ENCODE peak calls at places on chromosomes 5 and 9, in eight cellular contexts. One of them, this sample, is unnamed. For H3K4me1, the result is how much of the 10 kb centered on the place peaks cover.

GRCh38 chr5:151682240-151682639 is 4.5 kb downstream of the SPARC start:
- DNase-seq in esophagus squamous epithelium: no peak
- DNase-seq in pancreas: no peak
- DNase-seq in CD8-positive, alpha-beta T cell: no peak
- DNase-seq in cardiac muscle cell: no peak
- DNase-seq in adrenal gland: no peak
- DNase-seq in right lobe of liver: no peak
- DNase-seq in astrocyte: no peak
- DNase-seq in this sample: no peak

GRCh38 chr9:70590264-70590646 is 175.8 kb upstream of the KLF9 start:
- DNase-seq in esophagus squamous epithelium: no peak
- DNase-seq in pancreas: no peak
- DNase-seq in CD8-positive, alpha-beta T cell: no peak
- DNase-seq in cardiac muscle cell: no peak
- DNase-seq in adrenal gland: no peak
- DNase-seq in right lobe of liver: no peak
- DNase-seq in astrocyte: peak
- DNase-seq in this sample: no peak

GRCh38 chr9:79588488-79588887 is 16.7 kb downstream of the TLE4 start:
- DNase-seq in esophagus squamous epithelium: no peak
- DNase-seq in pancreas: no peak
- DNase-seq in CD8-positive, alpha-beta T cell: no peak
- DNase-seq in cardiac muscle cell: no peak
- DNase-seq in adrenal gland: no peak
- DNase-seq in right lobe of liver: no peak
- DNase-seq in astrocyte: no peak
- DNase-seq in this sample: no peak

GRCh38 chr5:134177197-134178171 is 734 bp upstream of the SKP1 start:
- DNase-seq in esophagus squamous epithelium: peak
- DNase-seq in pancreas: peak
- DNase-seq in CD8-positive, alpha-beta T cell: no peak
- DNase-seq in cardiac muscle cell: peak
- DNase-seq in adrenal gland: peak
- DNase-seq in right lobe of liver: no peak
- DNase-seq in astrocyte: peak
- DNase-seq in this sample: peak

GRCh38 chr5:470961-471749 is 28.2 kb downstream of the EXOC3 start:
- DNase-seq in esophagus squamous epithelium: no peak
- DNase-seq in pancreas: peak
- DNase-seq in CD8-positive, alpha-beta T cell: no peak
- DNase-seq in cardiac muscle cell: no peak
- DNase-seq in adrenal gland: peak
- DNase-seq in right lobe of liver: no peak
- DNase-seq in astrocyte: no peak
- DNase-seq in this sample: peak

GRCh38 chr5:59587489-59588337 is 305.8 kb downstream of the PDE4D start:
- DNase-seq in esophagus squamous epithelium: no peak
- DNase-seq in pancreas: peak
- DNase-seq in CD8-positive, alpha-beta T cell: no peak
- DNase-seq in cardiac muscle cell: peak
- DNase-seq in adrenal gland: peak
- DNase-seq in right lobe of liver: no peak
- DNase-seq in astrocyte: peak
- DNase-seq in this sample: peak

GRCh38 chr9:112332272-112332671 is 1.1 kb downstream of the PTBP3 start:
- DNase-seq in esophagus squamous epithelium: no peak
- DNase-seq in pancreas: no peak
- DNase-seq in CD8-positive, alpha-beta T cell: no peak
- DNase-seq in cardiac muscle cell: no peak
- DNase-seq in adrenal gland: no peak
- DNase-seq in right lobe of liver: no peak
- DNase-seq in astrocyte: no peak
- DNase-seq in this sample: no peak

GRCh38 chr5:102971693-102972293 is 148.1 kb downstream of the GIN1 start:
- DNase-seq in esophagus squamous epithelium: no peak
- DNase-seq in pancreas: no peak
- DNase-seq in CD8-positive, alpha-beta T cell: no peak
- DNase-seq in cardiac muscle cell: peak
- DNase-seq in adrenal gland: no peak
- DNase-seq in right lobe of liver: no peak
- DNase-seq in astrocyte: peak
- DNase-seq in this sample: no peak

GRCh38 chr9:93080406-93080805 is 15.6 kb upstream of the CARD19 start:
- DNase-seq in esophagus squamous epithelium: no peak
- DNase-seq in pancreas: peak
- DNase-seq in CD8-positive, alpha-beta T cell: no peak
- DNase-seq in cardiac muscle cell: no peak
- DNase-seq in adrenal gland: no peak
- DNase-seq in right lobe of liver: peak
- DNase-seq in astrocyte: no peak
- DNase-seq in this sample: peak

GRCh38 chr5:95935553-95936100 is 26.0 kb downstream of the ELL2 start:
- DNase-seq in esophagus squamous epithelium: no peak
- DNase-seq in pancreas: no peak
- DNase-seq in CD8-positive, alpha-beta T cell: no peak
- DNase-seq in cardiac muscle cell: peak
- DNase-seq in adrenal gland: no peak
- DNase-seq in right lobe of liver: no peak
- DNase-seq in astrocyte: peak
- DNase-seq in this sample: no peak

GRCh38 chr9:133160742-133161541 is 2.8 kb downstream of the GBGT1 start:
- DNase-seq in esophagus squamous epithelium: no peak
- DNase-seq in pancreas: no peak
- DNase-seq in CD8-positive, alpha-beta T cell: peak
- DNase-seq in cardiac muscle cell: peak
- DNase-seq in adrenal gland: peak
- DNase-seq in right lobe of liver: no peak
- DNase-seq in astrocyte: peak
- DNase-seq in this sample: peak

GRCh38 chr9:99350461-99350860 is 128.4 kb downstream of the SEC61B start:
- DNase-seq in esophagus squamous epithelium: no peak
- DNase-seq in pancreas: no peak
- DNase-seq in CD8-positive, alpha-beta T cell: no peak
- DNase-seq in cardiac muscle cell: no peak
- DNase-seq in adrenal gland: no peak
- DNase-seq in right lobe of liver: no peak
- DNase-seq in astrocyte: no peak
- DNase-seq in this sample: no peak

GRCh38 chr9:77865385-77865784 is 166.2 kb downstream of the GNAQ start:
- DNase-seq in esophagus squamous epithelium: no peak
- DNase-seq in pancreas: no peak
- DNase-seq in CD8-positive, alpha-beta T cell: no peak
- DNase-seq in cardiac muscle cell: no peak
- DNase-seq in adrenal gland: no peak
- DNase-seq in right lobe of liver: no peak
- DNase-seq in astrocyte: no peak
- DNase-seq in this sample: no peak

GRCh38 chr9:89037891-89038290 is 46.6 kb downstream of the S1PR3 start:
- DNase-seq in esophagus squamous epithelium: no peak
- DNase-seq in pancreas: no peak
- DNase-seq in CD8-positive, alpha-beta T cell: no peak
- DNase-seq in cardiac muscle cell: no peak
- DNase-seq in adrenal gland: no peak
- DNase-seq in right lobe of liver: no peak
- DNase-seq in astrocyte: no peak
- DNase-seq in this sample: no peak

DNA sequence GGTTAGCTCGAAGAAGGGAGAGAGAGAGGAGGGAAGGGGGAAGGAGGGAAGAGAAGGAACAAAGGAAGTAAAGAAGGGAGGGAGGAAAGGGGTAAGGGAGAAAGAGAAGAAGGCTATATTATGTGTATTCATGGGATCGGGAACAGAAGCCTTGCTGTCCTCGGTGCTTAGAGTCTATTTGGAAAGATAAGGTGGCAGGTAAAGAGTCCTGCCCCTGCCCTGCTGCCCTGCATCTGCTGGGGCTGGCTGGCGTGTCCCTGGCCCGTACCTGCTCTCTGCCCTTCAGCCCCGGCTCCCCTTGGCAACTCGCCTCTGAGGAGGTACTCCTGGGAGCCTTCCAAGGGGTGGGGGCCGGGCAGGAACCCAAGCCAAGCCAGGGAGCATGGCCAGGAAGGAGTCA is 36.8 kb downstream of the PCDH1 start:
- DNase-seq in esophagus squamous epithelium: no peak
- DNase-seq in pancreas: peak
- DNase-seq in CD8-positive, alpha-beta T cell: no peak
- DNase-seq in cardiac muscle cell: no peak
- DNase-seq in adrenal gland: no peak
- DNase-seq in right lobe of liver: peak
- DNase-seq in astrocyte: no peak
- DNase-seq in this sample: peak
- H3K27ac ChIP-seq in esophagus squamous epithelium: no peak
- H3K27ac ChIP-seq in pancreas: peak
- H3K27ac ChIP-seq in CD8-positive, alpha-beta T cell: no peak
- H3K27ac ChIP-seq in cardiac muscle cell: no peak
- H3K27ac ChIP-seq in adrenal gland: no peak
- H3K27ac ChIP-seq in right lobe of liver: no peak
- H3K27ac ChIP-seq in astrocyte: no peak
- H3K27ac ChIP-seq in this sample: peak

DNA sequence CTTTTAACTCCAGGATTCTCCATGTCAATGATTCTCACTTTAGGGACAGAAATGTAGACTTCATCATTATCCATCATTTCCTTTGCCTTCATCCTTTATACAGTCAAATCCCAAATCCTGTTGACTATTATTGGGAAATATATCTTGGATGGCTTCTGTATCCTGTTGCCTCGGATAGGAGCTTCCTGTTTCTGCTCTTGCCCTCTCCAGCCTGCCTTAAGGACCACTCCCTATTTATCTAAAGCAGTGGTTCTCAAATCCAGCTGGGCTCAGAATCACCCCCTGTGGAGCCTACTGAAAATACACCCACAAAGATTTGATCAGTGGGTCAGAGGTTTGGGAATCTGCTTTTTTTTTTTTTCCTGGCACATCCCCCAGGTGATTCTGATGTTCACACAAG is 8.5 kb downstream of the AFAP1L1 start:
- DNase-seq in esophagus squamous epithelium: no peak
- DNase-seq in pancreas: no peak
- DNase-seq in CD8-positive, alpha-beta T cell: no peak
- DNase-seq in cardiac muscle cell: no peak
- DNase-seq in adrenal gland: no peak
- DNase-seq in right lobe of liver: no peak
- DNase-seq in astrocyte: no peak
- DNase-seq in this sample: no peak
- H3K4me1 ChIP-seq in esophagus squamous epithelium: half or more
- H3K4me1 ChIP-seq in pancreas: under half
- H3K4me1 ChIP-seq in CD8-positive, alpha-beta T cell: under half
- H3K4me1 ChIP-seq in cardiac muscle cell: under half
- H3K4me1 ChIP-seq in adrenal gland: under half
- H3K4me1 ChIP-seq in right lobe of liver: under half
- H3K4me1 ChIP-seq in astrocyte: under half
- H3K4me1 ChIP-seq in this sample: under half

GRCh38 chr9:91151014-91151740 is 210.5 kb downstream of the AUH start:
- DNase-seq in esophagus squamous epithelium: no peak
- DNase-seq in pancreas: no peak
- DNase-seq in CD8-positive, alpha-beta T cell: peak
- DNase-seq in cardiac muscle cell: peak
- DNase-seq in adrenal gland: no peak
- DNase-seq in right lobe of liver: no peak
- DNase-seq in astrocyte: peak
- DNase-seq in this sample: no peak
- H3K4me3 ChIP-seq in esophagus squamous epithelium: no peak
- H3K4me3 ChIP-seq in pancreas: no peak
- H3K4me3 ChIP-seq in CD8-positive, alpha-beta T cell: no peak
- H3K4me3 ChIP-seq in cardiac muscle cell: no peak
- H3K4me3 ChIP-seq in adrenal gland: no peak
- H3K4me3 ChIP-seq in right lobe of liver: no peak
- H3K4me3 ChIP-seq in astrocyte: no peak
- H3K4me3 ChIP-seq in this sample: no peak

GRCh38 chr9:134944916-134945315 is 27.2 kb upstream of the FCN1 start:
- DNase-seq in esophagus squamous epithelium: no peak
- DNase-seq in pancreas: no peak
- DNase-seq in CD8-positive, alpha-beta T cell: no peak
- DNase-seq in cardiac muscle cell: no peak
- DNase-seq in adrenal gland: no peak
- DNase-seq in right lobe of liver: no peak
- DNase-seq in astrocyte: no peak
- DNase-seq in this sample: no peak
- H3K27ac ChIP-seq in esophagus squamous epithelium: no peak
- H3K27ac ChIP-seq in pancreas: no peak
- H3K27ac ChIP-seq in CD8-positive, alpha-beta T cell: no peak
- H3K27ac ChIP-seq in cardiac muscle cell: no peak
- H3K27ac ChIP-seq in adrenal gland: no peak
- H3K27ac ChIP-seq in right lobe of liver: no peak
- H3K27ac ChIP-seq in astrocyte: no peak
- H3K27ac ChIP-seq in this sample: no peak

GRCh38 chr9:131674425-131675421 is 65.2 kb downstream of the RAPGEF1 start:
- DNase-seq in esophagus squamous epithelium: no peak
- DNase-seq in pancreas: peak
- DNase-seq in CD8-positive, alpha-beta T cell: no peak
- DNase-seq in cardiac muscle cell: no peak
- DNase-seq in adrenal gland: no peak
- DNase-seq in right lobe of liver: peak
- DNase-seq in astrocyte: no peak
- DNase-seq in this sample: peak
- H3K4me1 ChIP-seq in esophagus squamous epithelium: half or more
- H3K4me1 ChIP-seq in pancreas: under half
- H3K4me1 ChIP-seq in CD8-positive, alpha-beta T cell: half or more
- H3K4me1 ChIP-seq in cardiac muscle cell: under half
- H3K4me1 ChIP-seq in adrenal gland: under half
- H3K4me1 ChIP-seq in right lobe of liver: half or more
- H3K4me1 ChIP-seq in astrocyte: under half
- H3K4me1 ChIP-seq in this sample: half or more

DNA sequence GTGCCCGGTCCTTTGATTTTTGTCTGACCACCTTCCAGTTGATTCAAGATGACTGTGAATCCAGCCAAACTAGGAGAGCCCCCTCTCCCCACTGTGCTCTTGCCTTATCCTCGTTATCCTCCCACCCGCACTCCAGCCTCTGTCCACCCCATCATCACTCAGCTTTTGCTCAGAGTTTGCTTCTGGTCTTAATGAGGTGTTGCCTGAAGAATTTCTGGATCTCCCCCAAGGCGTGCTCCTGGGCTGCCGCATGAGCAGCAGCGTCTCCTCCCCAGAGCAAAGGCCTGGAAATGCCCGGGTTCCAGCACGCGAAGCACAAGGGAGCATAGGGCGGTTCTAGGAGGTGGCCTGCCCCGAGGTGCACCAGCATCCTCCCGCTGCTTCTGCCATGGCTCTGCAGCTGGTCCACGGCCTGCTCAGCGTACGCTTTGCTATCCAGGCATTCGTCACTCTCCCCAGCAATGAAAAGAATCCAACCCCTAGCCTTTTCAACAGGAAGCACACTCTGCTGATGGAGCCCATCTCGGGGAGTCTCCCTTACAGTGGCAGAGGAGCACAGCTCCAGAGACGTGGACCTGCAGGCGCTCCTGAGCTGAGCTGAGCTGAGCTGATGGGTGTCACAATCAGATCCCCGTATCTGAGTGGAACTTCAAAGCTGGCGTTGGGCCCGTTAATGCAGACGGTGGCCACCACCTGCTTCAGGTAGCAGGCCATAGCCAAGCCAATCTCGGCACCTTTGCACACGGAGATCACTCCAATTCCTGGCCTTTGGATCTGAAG is 50.7 kb downstream of the BAAT start:
- DNase-seq in esophagus squamous epithelium: no peak
- DNase-seq in pancreas: no peak
- DNase-seq in CD8-positive, alpha-beta T cell: no peak
- DNase-seq in cardiac muscle cell: no peak
- DNase-seq in adrenal gland: no peak
- DNase-seq in right lobe of liver: no peak
- DNase-seq in astrocyte: no peak
- DNase-seq in this sample: no peak
- H3K4me3 ChIP-seq in esophagus squamous epithelium: no peak
- H3K4me3 ChIP-seq in pancreas: no peak
- H3K4me3 ChIP-seq in CD8-positive, alpha-beta T cell: no peak
- H3K4me3 ChIP-seq in cardiac muscle cell: no peak
- H3K4me3 ChIP-seq in adrenal gland: no peak
- H3K4me3 ChIP-seq in right lobe of liver: no peak
- H3K4me3 ChIP-seq in astrocyte: no peak
- H3K4me3 ChIP-seq in this sample: no peak

This sample was measured in kidney.